ENCODE peak calls at places on chromosome 19, in nine cellular contexts. R, C, Z, P, S, H, N, E and U are unnamed samples.

GRCh38 chr19:16373539-16373938 is 48.9 kb downstream of the KLF2 start:
- DNase-seq in R (no peak), C (peak; percentile 64), Z (no peak), P (peak; percentile 81), S (peak; percentile 87), H (no peak), N (no peak), E (peak; percentile 70), U (no peak)

GRCh38 chr19:34308381-34309367 is 54.3 kb downstream of the GARRE1 start:
- DNase-seq in R (no peak), C (no peak), Z (no peak), P (no peak), S (no peak), H (no peak), N (no peak), E (no peak), U (no peak)

GRCh38 chr19:33241530-33242101 is 16.0 kb upstream of the SLC7A10 start:
- DNase-seq in R (peak; percentile 21), C (no peak), Z (no peak), P (no peak), S (peak; percentile 73), H (no peak), N (peak; percentile 55), E (peak; percentile 60), U (no peak)

GRCh38 chr19:10228393-10228792 is 2.7 kb downstream of the S1PR2 start:
- DNase-seq in R (no peak), C (no peak), Z (no peak), P (no peak), S (no peak), H (no peak), N (no peak), E (no peak), U (no peak)

GRCh38 chr19:10450853-10451609 is 30.7 kb downstream of the PDE4A start:
- DNase-seq in R (no peak), C (no peak), Z (peak; percentile 42), P (no peak), S (peak; percentile 67), H (no peak), N (peak; percentile 95), E (no peak), U (no peak)

GRCh38 chr19:17235618-17236413 is 9.8 kb downstream of the OCEL1 start:
- DNase-seq in R (peak; percentile 71), C (peak; percentile 60), Z (peak; percentile 77), P (peak; percentile 77), S (peak; percentile 91), H (no peak), N (peak; percentile 78), E (peak; percentile 86), U (peak; percentile 67)

GRCh38 chr19:5002143-5002542 is 33.2 kb downstream of the KDM4B start:
- DNase-seq in R (no peak), C (no peak), Z (no peak), P (no peak), S (no peak), H (no peak), N (no peak), E (no peak), U (peak; percentile 49)

GRCh38 chr19:50718255-50719118 is 1.1 kb downstream of the SHANK1 start:
- DNase-seq in R (no peak), C (no peak), Z (peak; percentile 43), P (no peak), S (no peak), H (no peak), N (peak; percentile 56), E (peak; percentile 44), U (no peak)

GRCh38 chr19:821228-821975 is at the start of gene PLPPR3:
- DNase-seq in R (no peak), C (no peak), Z (no peak), P (peak; percentile 28), S (peak; percentile 69), H (no peak), N (peak; percentile 67), E (no peak), U (no peak)

GRCh38 chr19:3494559-3494958 is 5.9 kb downstream of the DOHH start:
- DNase-seq in R (no peak), C (no peak), Z (peak; percentile 96), P (no peak), S (no peak), H (no peak), N (no peak), E (no peak), U (no peak)

GRCh38 chr19:31270897-31271568 is 78.2 kb downstream of the TSHZ3 start:
- DNase-seq in R (no peak), C (peak; percentile 29), Z (no peak), P (no peak), S (peak; percentile 33), H (no peak), N (no peak), E (no peak), U (no peak)

GRCh38 chr19:4589579-4590410 is 30.3 kb upstream of the SEMA6B start:
- DNase-seq in R (no peak), C (no peak), Z (peak; percentile 26), P (no peak), S (no peak), H (no peak), N (peak; percentile 54), E (no peak), U (no peak)

GRCh38 chr19:11747277-11747676 is 8.5 kb upstream of the ZNF823 start:
- DNase-seq in R (no peak), C (no peak), Z (no peak), P (no peak), S (no peak), H (no peak), N (no peak), E (no peak), U (no peak)

GRCh38 chr19:43624933-43625332 is 5.5 kb upstream of the ZNF428 start:
- DNase-seq in R (peak; percentile 75), C (peak; percentile 26), Z (peak; percentile 74), P (peak; percentile 53), S (peak; percentile 82), H (no peak), N (peak; percentile 97), E (peak; percentile 68), U (no peak)

GRCh38 chr19:18905520-18906236 is 9.7 kb upstream of the CERS1 start:
- DNase-seq in R (no peak), C (no peak), Z (peak; percentile 17), P (no peak), S (no peak), H (no peak), N (no peak), E (no peak), U (no peak)

GRCh38 chr19:55640577-55641375 is at the start of gene ZNF580:
- DNase-seq in R (no peak), C (no peak), Z (peak; percentile 74), P (peak; percentile 78), S (peak; percentile 94), H (no peak), N (peak; percentile 75), E (peak; percentile 86), U (peak; percentile 32)

GRCh38 chr19:57267294-57267693 is 13.0 kb upstream of the ZNF460 start:
- DNase-seq in R (no peak), C (no peak), Z (no peak), P (no peak), S (no peak), H (no peak), N (peak; percentile 6), E (no peak), U (no peak)

GRCh38 chr19:35582760-35583159 is 3.2 kb upstream of the PMIS2 start:
- DNase-seq in R (no peak), C (no peak), Z (no peak), P (no peak), S (no peak), H (no peak), N (no peak), E (no peak), U (no peak)

GRCh38 chr19:35577918-35578317 is 8.1 kb upstream of the PMIS2 start:
- DNase-seq in R (no peak), C (no peak), Z (no peak), P (no peak), S (no peak), H (no peak), N (no peak), E (no peak), U (no peak)
- H3K4me3 ChIP-seq in R (no peak overlapping the region), C (no peak overlapping the region), Z (no peak overlapping the region), P (no peak overlapping the region), S (no peak overlapping the region), H (no peak overlapping the region), N (no peak overlapping the region), E (no peak overlapping the region), U (no peak overlapping the region)

GRCh38 chr19:46787040-46787330 is 1.4 kb downstream of the SLC1A5 start:
- DNase-seq in R (no peak), C (no peak), Z (no peak), P (no peak), S (no peak), H (no peak), N (no peak), E (no peak), U (no peak)
- H3K27ac ChIP-seq in R (peak overlapping the region; percentile 92), C (peak overlapping the region; percentile 97), Z (peak overlapping the region; percentile 94), P (peak overlapping the region; percentile 90), S (peak overlapping the region; percentile 88), H (peak overlapping the region; percentile 98), N (peak overlapping the region; percentile 94), E (peak overlapping the region; percentile 65), U (peak overlapping the region; percentile 89)

DNA sequence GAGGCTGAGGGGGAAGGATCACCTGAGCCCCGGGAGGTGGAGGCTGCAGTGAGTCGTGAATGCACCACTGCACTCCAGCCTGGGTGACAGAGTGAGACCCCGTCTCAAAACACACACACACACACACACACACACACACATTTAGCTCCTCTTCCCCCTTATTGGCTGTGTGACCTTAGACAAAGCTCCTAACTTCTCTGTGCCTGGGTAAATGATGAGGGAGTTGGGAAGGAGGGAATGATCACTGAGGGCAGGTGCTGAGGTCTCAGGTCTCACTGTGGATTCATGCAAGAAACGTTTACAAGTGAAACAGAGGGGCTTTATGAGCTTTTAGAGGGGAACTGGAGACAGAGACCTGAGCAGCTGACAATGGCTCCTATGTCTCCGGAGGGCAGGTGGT is 16.9 kb upstream of the BCL3 start:
- DNase-seq in R (no peak), C (no peak), Z (no peak), P (no peak), S (no peak), H (no peak), N (no peak), E (no peak), U (no peak)
- H3K4me3 ChIP-seq in R (no peak overlapping the region), C (no peak overlapping the region), Z (no peak overlapping the region), P (no peak overlapping the region), S (no peak overlapping the region), H (no peak overlapping the region), N (no peak overlapping the region), E (no peak overlapping the region), U (no peak overlapping the region)

DNA sequence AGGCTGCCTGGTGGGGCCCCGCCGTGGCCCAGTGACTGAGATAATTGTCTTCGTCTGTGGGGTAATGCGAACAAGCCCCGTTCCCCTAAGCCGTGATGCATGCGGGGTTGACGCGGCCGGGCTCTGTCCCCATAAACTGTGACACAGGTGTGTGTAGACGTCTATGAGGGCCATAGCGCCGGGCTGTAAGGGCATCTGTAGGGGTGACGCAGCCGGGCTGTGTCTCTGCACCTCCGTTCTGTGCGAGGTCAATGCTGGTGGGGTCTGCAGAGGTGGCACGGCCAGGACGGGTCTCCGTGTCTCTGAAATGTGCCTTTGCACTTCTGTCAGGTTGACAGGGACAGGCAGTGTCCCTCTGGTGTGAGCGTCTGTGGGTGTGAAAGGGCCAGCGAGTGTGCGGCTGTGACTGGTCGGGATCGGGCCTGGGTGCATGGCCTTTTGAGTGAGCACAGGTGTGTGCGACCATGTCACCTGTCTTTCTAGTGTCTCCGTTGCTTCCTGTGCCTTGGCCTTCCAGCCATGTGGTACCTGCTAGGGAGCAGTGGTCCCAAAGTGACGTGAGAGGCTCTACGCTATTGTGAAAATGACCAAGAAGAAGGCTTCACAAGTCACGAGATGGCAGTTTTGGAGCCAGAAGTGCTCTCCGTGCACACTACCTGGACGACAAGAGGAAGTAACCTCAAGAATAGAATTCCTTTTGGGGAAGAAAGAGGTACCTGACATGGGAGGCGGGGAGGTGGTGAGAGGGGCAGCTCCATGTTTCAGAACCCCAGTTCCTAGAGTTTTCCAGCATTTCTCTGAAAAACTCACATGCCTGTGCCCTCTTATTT is 16.4 kb upstream of the ZNF331 start:
- DNase-seq in R (no peak), C (no peak), Z (no peak), P (no peak), S (peak; percentile 76), H (no peak), N (peak; percentile 38), E (peak; percentile 60), U (no peak)
- H3K27ac ChIP-seq in R (peak overlapping the region; percentile 55), C (peak overlapping the region; percentile 83), Z (peak overlapping the region; percentile 80), P (no peak overlapping the region), S (no peak overlapping the region), H (peak overlapping the region; percentile 46), N (no peak overlapping the region), E (no peak overlapping the region), U (no peak overlapping the region)